ENCODE peak calls at places on chromosomes 7 and 10, in seven cellular contexts. One of them, this sample, is unnamed.

GRCh38 chr10:25604591-25604990 is 329.4 kb upstream of the MYO3A start:
- DNase-seq in retina: no peak
- DNase-seq in mucosa of descending colon: no peak
- DNase-seq in cardiac fibroblast: no peak
- DNase-seq in effector CD4-positive, alpha-beta T cell: no peak
- DNase-seq in stimulated activated naive CD8-positive, alpha-beta T cell treated with anti-CD3 and anti-CD28 coated beads, Interleukin-15, Interleukin-2, amounts not matched to agents 100 U/mL and 50 U/mL, for 24 hours: no peak
- DNase-seq in PC-9: no peak
- DNase-seq in this sample: no peak

GRCh38 chr10:10792681-10793080 is 225.0 kb upstream of the CELF2 start:
- DNase-seq in PC-9: peak
- DNase-seq in cardiac fibroblast: peak
- DNase-seq in mucosa of descending colon: no peak
- DNase-seq in effector CD4-positive, alpha-beta T cell: no peak
- DNase-seq in stimulated activated naive CD8-positive, alpha-beta T cell treated with anti-CD3 and anti-CD28 coated beads, Interleukin-15, Interleukin-2, amounts not matched to agents 100 U/mL and 50 U/mL, for 24 hours: no peak
- DNase-seq in retina: peak
- DNase-seq in this sample: peak

GRCh38 chr7:2687338-2687869 is 598 bp upstream of the AMZ1 start:
- DNase-seq in mucosa of descending colon: no peak
- DNase-seq in stimulated activated naive CD8-positive, alpha-beta T cell treated with anti-CD3 and anti-CD28 coated beads, Interleukin-15, Interleukin-2, amounts not matched to agents 100 U/mL and 50 U/mL, for 24 hours: no peak
- DNase-seq in retina: no peak
- DNase-seq in cardiac fibroblast: peak
- DNase-seq in effector CD4-positive, alpha-beta T cell: no peak
- DNase-seq in PC-9: no peak
- DNase-seq in this sample: peak

GRCh38 chr10:68876246-68876918 is 24.7 kb upstream of the DDX50 start:
- DNase-seq in PC-9: no peak
- DNase-seq in effector CD4-positive, alpha-beta T cell: no peak
- DNase-seq in mucosa of descending colon: peak
- DNase-seq in stimulated activated naive CD8-positive, alpha-beta T cell treated with anti-CD3 and anti-CD28 coated beads, Interleukin-15, Interleukin-2, amounts not matched to agents 100 U/mL and 50 U/mL, for 24 hours: no peak
- DNase-seq in cardiac fibroblast: no peak
- DNase-seq in retina: peak
- DNase-seq in this sample: no peak

GRCh38 chr10:102555781-102556328 is 52.1 kb downstream of the SUFU start:
- DNase-seq in PC-9: no peak
- DNase-seq in mucosa of descending colon: no peak
- DNase-seq in retina: no peak
- DNase-seq in stimulated activated naive CD8-positive, alpha-beta T cell treated with anti-CD3 and anti-CD28 coated beads, Interleukin-15, Interleukin-2, amounts not matched to agents 100 U/mL and 50 U/mL, for 24 hours: no peak
- DNase-seq in cardiac fibroblast: peak
- DNase-seq in effector CD4-positive, alpha-beta T cell: no peak
- DNase-seq in this sample: peak

GRCh38 chr10:114384181-114384580 is 20.1 kb downstream of the AFAP1L2 start:
- DNase-seq in stimulated activated naive CD8-positive, alpha-beta T cell treated with anti-CD3 and anti-CD28 coated beads, Interleukin-15, Interleukin-2, amounts not matched to agents 100 U/mL and 50 U/mL, for 24 hours: no peak
- DNase-seq in PC-9: no peak
- DNase-seq in effector CD4-positive, alpha-beta T cell: no peak
- DNase-seq in mucosa of descending colon: no peak
- DNase-seq in cardiac fibroblast: no peak
- DNase-seq in retina: no peak
- DNase-seq in this sample: no peak

GRCh38 chr7:148303295-148304013 is 287.1 kb upstream of the C7orf33 start:
- DNase-seq in cardiac fibroblast: peak
- DNase-seq in PC-9: no peak
- DNase-seq in stimulated activated naive CD8-positive, alpha-beta T cell treated with anti-CD3 and anti-CD28 coated beads, Interleukin-15, Interleukin-2, amounts not matched to agents 100 U/mL and 50 U/mL, for 24 hours: no peak
- DNase-seq in effector CD4-positive, alpha-beta T cell: no peak
- DNase-seq in retina: no peak
- DNase-seq in mucosa of descending colon: peak
- DNase-seq in this sample: peak

GRCh38 chr7:86926732-86927131 is 132.7 kb downstream of the ELAPOR2 start:
- DNase-seq in PC-9: peak
- DNase-seq in effector CD4-positive, alpha-beta T cell: peak
- DNase-seq in retina: peak
- DNase-seq in stimulated activated naive CD8-positive, alpha-beta T cell treated with anti-CD3 and anti-CD28 coated beads, Interleukin-15, Interleukin-2, amounts not matched to agents 100 U/mL and 50 U/mL, for 24 hours: peak
- DNase-seq in cardiac fibroblast: peak
- DNase-seq in mucosa of descending colon: peak
- DNase-seq in this sample: peak

GRCh38 chr10:6300106-6300783 is 97.5 kb downstream of the PFKFB3 start:
- DNase-seq in cardiac fibroblast: no peak
- DNase-seq in PC-9: no peak
- DNase-seq in mucosa of descending colon: peak
- DNase-seq in effector CD4-positive, alpha-beta T cell: peak
- DNase-seq in retina: peak
- DNase-seq in stimulated activated naive CD8-positive, alpha-beta T cell treated with anti-CD3 and anti-CD28 coated beads, Interleukin-15, Interleukin-2, amounts not matched to agents 100 U/mL and 50 U/mL, for 24 hours: peak
- DNase-seq in this sample: no peak

GRCh38 chr7:4204530-4205165 is 477.4 kb upstream of the FOXK1 start:
- DNase-seq in mucosa of descending colon: no peak
- DNase-seq in effector CD4-positive, alpha-beta T cell: no peak
- DNase-seq in retina: peak
- DNase-seq in stimulated activated naive CD8-positive, alpha-beta T cell treated with anti-CD3 and anti-CD28 coated beads, Interleukin-15, Interleukin-2, amounts not matched to agents 100 U/mL and 50 U/mL, for 24 hours: peak
- DNase-seq in cardiac fibroblast: no peak
- DNase-seq in PC-9: no peak
- DNase-seq in this sample: no peak

GRCh38 chr10:88437411-88437810 is 145.7 kb downstream of the RNLS start:
- DNase-seq in cardiac fibroblast: peak
- DNase-seq in retina: no peak
- DNase-seq in mucosa of descending colon: no peak
- DNase-seq in PC-9: no peak
- DNase-seq in stimulated activated naive CD8-positive, alpha-beta T cell treated with anti-CD3 and anti-CD28 coated beads, Interleukin-15, Interleukin-2, amounts not matched to agents 100 U/mL and 50 U/mL, for 24 hours: no peak
- DNase-seq in effector CD4-positive, alpha-beta T cell: no peak
- DNase-seq in this sample: peak

GRCh38 chr7:142263598-142264380 is 5.9 kb upstream of the PRSS58 start:
- DNase-seq in effector CD4-positive, alpha-beta T cell: no peak
- DNase-seq in retina: no peak
- DNase-seq in cardiac fibroblast: peak
- DNase-seq in mucosa of descending colon: no peak
- DNase-seq in PC-9: no peak
- DNase-seq in stimulated activated naive CD8-positive, alpha-beta T cell treated with anti-CD3 and anti-CD28 coated beads, Interleukin-15, Interleukin-2, amounts not matched to agents 100 U/mL and 50 U/mL, for 24 hours: no peak
- DNase-seq in this sample: peak

GRCh38 chr7:74604326-74605020 is 53.0 kb upstream of the GTF2I start:
- DNase-seq in effector CD4-positive, alpha-beta T cell: no peak
- DNase-seq in mucosa of descending colon: peak
- DNase-seq in cardiac fibroblast: no peak
- DNase-seq in retina: no peak
- DNase-seq in stimulated activated naive CD8-positive, alpha-beta T cell treated with anti-CD3 and anti-CD28 coated beads, Interleukin-15, Interleukin-2, amounts not matched to agents 100 U/mL and 50 U/mL, for 24 hours: no peak
- DNase-seq in PC-9: peak
- DNase-seq in this sample: peak

GRCh38 chr10:102919992-102920736 is 2.1 kb downstream of the CNNM2 start:
- DNase-seq in PC-9: no peak
- DNase-seq in stimulated activated naive CD8-positive, alpha-beta T cell treated with anti-CD3 and anti-CD28 coated beads, Interleukin-15, Interleukin-2, amounts not matched to agents 100 U/mL and 50 U/mL, for 24 hours: no peak
- DNase-seq in cardiac fibroblast: no peak
- DNase-seq in effector CD4-positive, alpha-beta T cell: no peak
- DNase-seq in mucosa of descending colon: no peak
- DNase-seq in retina: peak
- DNase-seq in this sample: no peak

GRCh38 chr7:101739757-101740398 is 77.5 kb upstream of the CUX1 start:
- DNase-seq in cardiac fibroblast: no peak
- DNase-seq in stimulated activated naive CD8-positive, alpha-beta T cell treated with anti-CD3 and anti-CD28 coated beads, Interleukin-15, Interleukin-2, amounts not matched to agents 100 U/mL and 50 U/mL, for 24 hours: no peak
- DNase-seq in PC-9: peak
- DNase-seq in effector CD4-positive, alpha-beta T cell: no peak
- DNase-seq in retina: no peak
- DNase-seq in mucosa of descending colon: no peak
- DNase-seq in this sample: peak

GRCh38 chr10:21993360-21994001 is 10.0 kb downstream of the DNAJC1 start:
- DNase-seq in stimulated activated naive CD8-positive, alpha-beta T cell treated with anti-CD3 and anti-CD28 coated beads, Interleukin-15, Interleukin-2, amounts not matched to agents 100 U/mL and 50 U/mL, for 24 hours: no peak
- DNase-seq in cardiac fibroblast: peak
- DNase-seq in retina: no peak
- DNase-seq in mucosa of descending colon: no peak
- DNase-seq in effector CD4-positive, alpha-beta T cell: no peak
- DNase-seq in PC-9: no peak
- DNase-seq in this sample: peak

GRCh38 chr7:149856583-149856982 is 17.2 kb upstream of the ATP6V0E2 start:
- DNase-seq in mucosa of descending colon: no peak
- DNase-seq in cardiac fibroblast: no peak
- DNase-seq in retina: no peak
- DNase-seq in stimulated activated naive CD8-positive, alpha-beta T cell treated with anti-CD3 and anti-CD28 coated beads, Interleukin-15, Interleukin-2, amounts not matched to agents 100 U/mL and 50 U/mL, for 24 hours: no peak
- DNase-seq in PC-9: no peak
- DNase-seq in effector CD4-positive, alpha-beta T cell: no peak
- DNase-seq in this sample: no peak

GRCh38 chr10:308101-308500 is 172.8 kb downstream of the ZMYND11 start:
- DNase-seq in effector CD4-positive, alpha-beta T cell: no peak
- DNase-seq in retina: no peak
- DNase-seq in stimulated activated naive CD8-positive, alpha-beta T cell treated with anti-CD3 and anti-CD28 coated beads, Interleukin-15, Interleukin-2, amounts not matched to agents 100 U/mL and 50 U/mL, for 24 hours: no peak
- DNase-seq in mucosa of descending colon: no peak
- DNase-seq in cardiac fibroblast: no peak
- DNase-seq in PC-9: no peak
- DNase-seq in this sample: no peak

GRCh38 chr10:128574616-128575210 is 448.5 kb upstream of the MKI67 start:
- DNase-seq in PC-9: no peak
- DNase-seq in cardiac fibroblast: no peak
- DNase-seq in retina: no peak
- DNase-seq in mucosa of descending colon: no peak
- DNase-seq in stimulated activated naive CD8-positive, alpha-beta T cell treated with anti-CD3 and anti-CD28 coated beads, Interleukin-15, Interleukin-2, amounts not matched to agents 100 U/mL and 50 U/mL, for 24 hours: no peak
- DNase-seq in effector CD4-positive, alpha-beta T cell: no peak
- DNase-seq in this sample: no peak

GRCh38 chr10:90818736-90819135 is 39.1 kb downstream of the HTR7 start:
- DNase-seq in PC-9: no peak
- DNase-seq in stimulated activated naive CD8-positive, alpha-beta T cell treated with anti-CD3 and anti-CD28 coated beads, Interleukin-15, Interleukin-2, amounts not matched to agents 100 U/mL and 50 U/mL, for 24 hours: no peak
- DNase-seq in effector CD4-positive, alpha-beta T cell: no peak
- DNase-seq in cardiac fibroblast: no peak
- DNase-seq in retina: no peak
- DNase-seq in mucosa of descending colon: no peak
- DNase-seq in this sample: no peak

GRCh38 chr10:114281006-114281405 is 42.0 kb downstream of the VWA2 start:
- DNase-seq in effector CD4-positive, alpha-beta T cell: no peak
- DNase-seq in stimulated activated naive CD8-positive, alpha-beta T cell treated with anti-CD3 and anti-CD28 coated beads, Interleukin-15, Interleukin-2, amounts not matched to agents 100 U/mL and 50 U/mL, for 24 hours: no peak
- DNase-seq in PC-9: no peak
- DNase-seq in cardiac fibroblast: no peak
- DNase-seq in mucosa of descending colon: no peak
- DNase-seq in retina: no peak
- DNase-seq in this sample: no peak

GRCh38 chr7:40870108-40870507 is 735.3 kb downstream of the SUGCT start:
- DNase-seq in cardiac fibroblast: no peak
- DNase-seq in mucosa of descending colon: no peak
- DNase-seq in retina: no peak
- DNase-seq in effector CD4-positive, alpha-beta T cell: no peak
- DNase-seq in PC-9: no peak
- DNase-seq in stimulated activated naive CD8-positive, alpha-beta T cell treated with anti-CD3 and anti-CD28 coated beads, Interleukin-15, Interleukin-2, amounts not matched to agents 100 U/mL and 50 U/mL, for 24 hours: no peak
- DNase-seq in this sample: no peak

GRCh38 chr7:73431041-73431835 is 2.3 kb upstream of the FZD9 start:
- DNase-seq in cardiac fibroblast: no peak
- DNase-seq in PC-9: peak
- DNase-seq in mucosa of descending colon: no peak
- DNase-seq in stimulated activated naive CD8-positive, alpha-beta T cell treated with anti-CD3 and anti-CD28 coated beads, Interleukin-15, Interleukin-2, amounts not matched to agents 100 U/mL and 50 U/mL, for 24 hours: no peak
- DNase-seq in retina: no peak
- DNase-seq in effector CD4-positive, alpha-beta T cell: no peak
- DNase-seq in this sample: no peak

GRCh38 chr10:128254486-128254885 is 128.3 kb upstream of the MKI67 start:
- DNase-seq in PC-9: no peak
- DNase-seq in stimulated activated naive CD8-positive, alpha-beta T cell treated with anti-CD3 and anti-CD28 coated beads, Interleukin-15, Interleukin-2, amounts not matched to agents 100 U/mL and 50 U/mL, for 24 hours: no peak
- DNase-seq in effector CD4-positive, alpha-beta T cell: no peak
- DNase-seq in mucosa of descending colon: no peak
- DNase-seq in retina: no peak
- DNase-seq in cardiac fibroblast: no peak
- DNase-seq in this sample: peak

GRCh38 chr10:6786579-6787031 is 206.5 kb upstream of the PRKCQ start:
- DNase-seq in mucosa of descending colon: no peak
- DNase-seq in stimulated activated naive CD8-positive, alpha-beta T cell treated with anti-CD3 and anti-CD28 coated beads, Interleukin-15, Interleukin-2, amounts not matched to agents 100 U/mL and 50 U/mL, for 24 hours: no peak
- DNase-seq in cardiac fibroblast: peak
- DNase-seq in PC-9: no peak
- DNase-seq in effector CD4-positive, alpha-beta T cell: no peak
- DNase-seq in retina: peak
- DNase-seq in this sample: no peak

GRCh38 chr7:25967278-25968204 is 184.5 kb upstream of the NFE2L3 start:
- DNase-seq in mucosa of descending colon: no peak
- DNase-seq in effector CD4-positive, alpha-beta T cell: no peak
- DNase-seq in PC-9: no peak
- DNase-seq in retina: no peak
- DNase-seq in cardiac fibroblast: no peak
- DNase-seq in stimulated activated naive CD8-positive, alpha-beta T cell treated with anti-CD3 and anti-CD28 coated beads, Interleukin-15, Interleukin-2, amounts not matched to agents 100 U/mL and 50 U/mL, for 24 hours: no peak
- DNase-seq in this sample: no peak

GRCh38 chr7:1555813-1556540 is at the start of gene TMEM184A:
- DNase-seq in PC-9: peak
- DNase-seq in retina: no peak
- DNase-seq in stimulated activated naive CD8-positive, alpha-beta T cell treated with anti-CD3 and anti-CD28 coated beads, Interleukin-15, Interleukin-2, amounts not matched to agents 100 U/mL and 50 U/mL, for 24 hours: peak
- DNase-seq in cardiac fibroblast: no peak
- DNase-seq in mucosa of descending colon: peak
- DNase-seq in effector CD4-positive, alpha-beta T cell: no peak
- DNase-seq in this sample: peak

GRCh38 chr10:4074559-4075407 is 289.8 kb upstream of the KLF6 start:
- DNase-seq in PC-9: no peak
- DNase-seq in effector CD4-positive, alpha-beta T cell: no peak
- DNase-seq in retina: no peak
- DNase-seq in cardiac fibroblast: peak
- DNase-seq in mucosa of descending colon: no peak
- DNase-seq in stimulated activated naive CD8-positive, alpha-beta T cell treated with anti-CD3 and anti-CD28 coated beads, Interleukin-15, Interleukin-2, amounts not matched to agents 100 U/mL and 50 U/mL, for 24 hours: no peak
- DNase-seq in this sample: peak

GRCh38 chr7:32500922-32501341 is 5.6 kb downstream of the AVL9 start:
- DNase-seq in retina: no peak
- DNase-seq in stimulated activated naive CD8-positive, alpha-beta T cell treated with anti-CD3 and anti-CD28 coated beads, Interleukin-15, Interleukin-2, amounts not matched to agents 100 U/mL and 50 U/mL, for 24 hours: no peak
- DNase-seq in PC-9: no peak
- DNase-seq in mucosa of descending colon: no peak
- DNase-seq in effector CD4-positive, alpha-beta T cell: no peak
- DNase-seq in cardiac fibroblast: peak
- DNase-seq in this sample: no peak

GRCh38 chr10:96229568-96230030 is 41.8 kb downstream of the BLNK start:
- DNase-seq in effector CD4-positive, alpha-beta T cell: peak
- DNase-seq in mucosa of descending colon: peak
- DNase-seq in retina: peak
- DNase-seq in cardiac fibroblast: peak
- DNase-seq in PC-9: peak
- DNase-seq in stimulated activated naive CD8-positive, alpha-beta T cell treated with anti-CD3 and anti-CD28 coated beads, Interleukin-15, Interleukin-2, amounts not matched to agents 100 U/mL and 50 U/mL, for 24 hours: peak
- DNase-seq in this sample: peak

GRCh38 chr7:77887567-77887966 is 89.0 kb downstream of the PHTF2 start:
- DNase-seq in retina: no peak
- DNase-seq in mucosa of descending colon: no peak
- DNase-seq in stimulated activated naive CD8-positive, alpha-beta T cell treated with anti-CD3 and anti-CD28 coated beads, Interleukin-15, Interleukin-2, amounts not matched to agents 100 U/mL and 50 U/mL, for 24 hours: no peak
- DNase-seq in cardiac fibroblast: peak
- DNase-seq in effector CD4-positive, alpha-beta T cell: no peak
- DNase-seq in PC-9: no peak
- DNase-seq in this sample: no peak

GRCh38 chr10:14674376-14675050 is 100.2 kb downstream of the FAM107B start:
- DNase-seq in PC-9: no peak
- DNase-seq in retina: no peak
- DNase-seq in effector CD4-positive, alpha-beta T cell: no peak
- DNase-seq in mucosa of descending colon: peak
- DNase-seq in cardiac fibroblast: no peak
- DNase-seq in stimulated activated naive CD8-positive, alpha-beta T cell treated with anti-CD3 and anti-CD28 coated beads, Interleukin-15, Interleukin-2, amounts not matched to agents 100 U/mL and 50 U/mL, for 24 hours: no peak
- DNase-seq in this sample: no peak

GRCh38 chr10:78627254-78627795 is 441.4 kb upstream of the ZMIZ1 start:
- DNase-seq in cardiac fibroblast: no peak
- DNase-seq in stimulated activated naive CD8-positive, alpha-beta T cell treated with anti-CD3 and anti-CD28 coated beads, Interleukin-15, Interleukin-2, amounts not matched to agents 100 U/mL and 50 U/mL, for 24 hours: no peak
- DNase-seq in effector CD4-positive, alpha-beta T cell: no peak
- DNase-seq in mucosa of descending colon: no peak
- DNase-seq in retina: peak
- DNase-seq in PC-9: no peak
- DNase-seq in this sample: no peak

GRCh38 chr10:132774905-132775863 is 10.8 kb downstream of the NKX6-2 start:
- DNase-seq in mucosa of descending colon: peak
- DNase-seq in stimulated activated naive CD8-positive, alpha-beta T cell treated with anti-CD3 and anti-CD28 coated beads, Interleukin-15, Interleukin-2, amounts not matched to agents 100 U/mL and 50 U/mL, for 24 hours: no peak
- DNase-seq in cardiac fibroblast: no peak
- DNase-seq in retina: no peak
- DNase-seq in effector CD4-positive, alpha-beta T cell: no peak
- DNase-seq in PC-9: no peak
- DNase-seq in this sample: no peak